ENCODE peak calls at places on chromosome 2, in six cellular contexts. C, U, T, P, D and E are unnamed samples.

GRCh38 chr2:28320009-28320365 is 72.7 kb upstream of the FOSL2 start:
- DNase-seq in C (no peak), T (no peak), U (no peak), P (no peak), D (no peak), E (no peak)

GRCh38 chr2:24160761-24161160 is 14.1 kb upstream of the FAM228A start:
- DNase-seq in T (no peak), U (no peak), P (no peak), C (no peak), D (no peak), E (no peak)

GRCh38 chr2:18500333-18500732 is 60.1 kb downstream of the RDH14 start:
- DNase-seq in T (no peak), U (peak), D (no peak), C (no peak), P (peak), E (no peak)

GRCh38 chr2:141522702-141523101 is 608.1 kb downstream of the LRP1B start:
- DNase-seq in U (no peak), C (no peak), T (no peak), D (no peak), P (no peak), E (no peak)

GRCh38 chr2:113812204-113812603 is 55.8 kb upstream of the SLC35F5 start:
- DNase-seq in U (no peak), C (no peak), D (no peak), P (peak), T (no peak), E (no peak)

GRCh38 chr2:220473611-220474010 is 846.2 kb downstream of the SLC4A3 start:
- DNase-seq in U (no peak), C (no peak), T (no peak), D (no peak), P (peak), E (no peak)

GRCh38 chr2:201955702-201956141 is 77.9 kb upstream of the FZD7 start:
- DNase-seq in T (no peak), U (no peak), P (no peak), D (no peak), C (no peak), E (no peak)

GRCh38 chr2:152385718-152386117 is 50.7 kb downstream of the FMNL2 start:
- DNase-seq in U (no peak), P (peak), D (no peak), C (no peak), T (no peak), E (no peak)

GRCh38 chr2:1638281-1638860 is 105.9 kb downstream of the PXDN start:
- DNase-seq in P (peak), T (no peak), U (peak), D (no peak), C (no peak), E (no peak)

GRCh38 chr2:62505649-62506420 is at the start of gene TMEM17:
- DNase-seq in D (peak), U (peak), C (peak), P (peak), T (peak), E (peak)

GRCh38 chr2:20178404-20179178 is 46.3 kb downstream of the SDC1 start:
- DNase-seq in P (no peak), U (no peak), D (peak), C (no peak), T (no peak), E (no peak)

GRCh38 chr2:101473911-101474751 is 781 bp downstream of the RFX8 start:
- DNase-seq in T (peak), U (peak), D (peak), C (no peak), P (peak), E (peak)

GRCh38 chr2:191665286-191665685 is 12.7 kb upstream of the NABP1 start:
- DNase-seq in U (peak), C (no peak), T (no peak), D (no peak), P (no peak), E (no peak)

GRCh38 chr2:17149945-17150344 is 368.3 kb downstream of the RAD51AP2 start:
- DNase-seq in U (no peak), T (no peak), C (no peak), D (no peak), P (no peak), E (no peak)

GRCh38 chr2:17146358-17146757 is 371.9 kb downstream of the RAD51AP2 start:
- DNase-seq in D (no peak), P (no peak), C (no peak), U (no peak), T (no peak), E (no peak)

DNA sequence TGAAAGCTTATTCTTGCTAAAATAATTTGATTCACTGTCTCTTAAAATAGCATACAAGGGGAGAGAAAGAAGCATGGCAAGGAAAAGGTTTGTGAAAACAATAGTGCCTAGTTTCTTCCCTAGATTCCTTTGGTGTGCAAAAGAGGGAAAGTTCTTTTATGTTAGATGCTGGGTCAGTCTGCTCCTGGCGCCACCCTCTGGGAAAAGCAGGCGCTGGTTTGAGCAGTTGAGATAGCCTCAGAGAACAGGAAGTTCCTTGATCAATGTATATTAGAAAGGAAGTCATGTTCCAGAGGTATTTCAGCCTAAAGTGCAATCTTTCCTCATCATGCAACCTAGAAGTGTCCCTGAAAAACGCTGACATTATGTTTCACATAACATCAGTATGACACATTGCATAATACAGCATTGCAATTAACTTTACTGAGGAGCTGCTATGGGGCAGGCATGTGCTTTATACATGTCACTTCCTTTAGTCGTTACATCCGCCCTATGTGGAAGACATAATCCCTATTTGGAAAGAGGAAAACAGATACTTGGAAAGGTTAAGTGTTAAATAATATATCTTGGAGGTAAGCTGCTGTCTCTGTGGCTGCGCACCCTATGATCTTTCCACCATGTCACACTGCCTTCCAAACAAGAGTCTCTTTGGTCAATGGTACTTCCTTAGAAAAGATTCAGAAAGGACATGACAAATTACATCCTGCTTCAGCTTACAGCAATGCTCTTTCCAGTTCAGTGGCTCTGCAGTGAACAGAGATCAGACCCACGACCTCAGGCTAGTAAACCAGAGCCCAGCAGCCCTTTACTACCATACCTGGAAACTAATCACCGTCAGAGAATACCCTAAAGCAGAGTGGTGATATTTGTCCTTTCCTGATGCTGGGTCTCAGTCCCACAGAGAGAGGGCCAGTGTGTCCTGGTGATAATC is 369.7 kb downstream of the RAD51AP2 start:
- DNase-seq in C (no peak), U (peak), P (peak), D (no peak), T (peak), E (no peak)
- TF ChIP-seq CTCF in C (no peak), U (peak), P (peak), D (peak), T (peak), E (peak)

DNA sequence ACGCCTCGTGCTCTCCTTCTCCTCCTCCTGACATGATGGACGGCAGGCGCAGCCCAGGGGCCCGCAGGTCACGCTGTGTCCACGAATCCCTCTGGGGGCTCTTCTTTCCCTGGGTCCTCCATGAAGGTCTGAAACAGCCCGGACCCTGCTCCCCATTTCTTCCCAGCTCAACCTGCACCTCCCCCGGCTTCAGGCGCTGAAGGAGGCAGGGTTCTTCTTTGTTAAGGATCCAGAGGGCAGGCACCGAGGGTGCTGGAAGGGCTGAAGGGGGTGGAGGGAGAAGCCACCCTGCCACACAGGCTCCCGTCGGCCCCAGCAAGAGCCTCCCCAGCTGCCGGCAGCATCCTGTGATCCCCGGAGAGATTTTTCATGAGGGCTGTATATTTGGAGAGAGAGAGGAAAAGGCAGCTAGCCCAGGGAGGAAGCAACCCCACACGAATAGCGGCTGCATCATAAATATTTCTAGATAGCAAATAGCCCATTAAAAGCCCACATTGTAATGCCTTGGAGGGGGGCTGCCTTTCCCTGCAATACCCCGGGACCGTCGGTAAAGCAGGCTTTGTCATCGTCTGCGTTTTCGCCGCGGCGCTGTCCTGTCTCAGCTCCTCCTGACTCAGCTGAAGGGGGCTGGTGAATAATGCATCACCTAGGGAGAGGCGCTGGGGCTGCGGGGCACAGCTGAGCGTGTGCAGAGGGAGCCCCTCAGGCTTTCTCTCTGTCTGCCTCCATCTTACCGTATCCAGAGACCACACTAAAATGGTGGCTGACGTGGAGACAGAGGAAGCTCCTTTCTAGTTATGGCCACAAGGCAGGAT is 289.3 kb downstream of the SOX11 start:
- DNase-seq in C (no peak), D (no peak), P (no peak), U (no peak), T (peak), E (no peak)
- TF ChIP-seq CTCF in C (no peak), D (no peak), P (no peak), U (no peak), T (no peak), E (no peak)

GRCh38 chr2:15388406-15389325 is 172.5 kb downstream of the NBAS start:
- DNase-seq in U (no peak), C (no peak), D (no peak), T (no peak), P (no peak), E (no peak)

GRCh38 chr2:15383695-15384350 is 177.3 kb downstream of the NBAS start:
- DNase-seq in U (no peak), T (no peak), C (no peak), D (no peak), P (no peak), E (no peak)

GRCh38 chr2:15389326-15389700 is 171.8 kb downstream of the NBAS start:
- DNase-seq in P (no peak), D (no peak), T (no peak), C (no peak), U (no peak), E (no peak)

GRCh38 chr2:15385184-15385583 is 175.9 kb downstream of the NBAS start:
- DNase-seq in D (no peak), P (no peak), U (no peak), T (no peak), C (no peak), E (no peak)
- TF ChIP-seq CTCF in D (no peak), P (no peak), U (no peak), T (no peak), C (no peak), E (no peak)

GRCh38 chr2:184472481-184472880 is 125.8 kb upstream of the ZNF804A start:
- DNase-seq in U (no peak), C (no peak), T (no peak), D (no peak), P (no peak), E (no peak)

GRCh38 chr2:184463102-184463865 is 135.0 kb upstream of the ZNF804A start:
- DNase-seq in P (no peak), T (no peak), U (no peak), C (no peak), D (no peak), E (no peak)

GRCh38 chr2:184463866-184464248 is 134.5 kb upstream of the ZNF804A start:
- DNase-seq in C (no peak), T (no peak), P (no peak), D (no peak), U (no peak), E (no peak)

DNA sequence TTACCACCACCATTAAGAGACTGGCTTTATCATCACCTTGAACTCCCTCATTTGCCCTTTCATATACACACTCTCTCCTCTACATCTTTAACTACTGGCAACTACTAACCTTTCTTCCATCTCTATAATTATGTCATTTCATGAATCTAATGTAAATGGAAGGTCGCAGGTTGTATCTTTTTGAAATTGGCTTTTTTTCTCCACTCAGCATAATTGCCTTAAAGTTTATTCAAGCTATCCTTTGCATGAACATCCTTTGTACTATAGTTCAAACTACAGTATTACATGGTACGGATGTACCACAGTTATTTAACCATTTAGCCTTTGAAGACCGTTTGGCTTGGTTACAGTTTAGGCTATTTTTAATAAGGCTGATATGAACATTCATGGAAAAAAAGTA is 129.5 kb upstream of the ZNF804A start:
- DNase-seq in T (no peak), D (no peak), U (no peak), C (no peak), P (no peak), E (no peak)
- TF ChIP-seq CTCF in T (no peak), D (no peak), U (no peak), C (no peak), P (no peak), E (no peak)

DNA sequence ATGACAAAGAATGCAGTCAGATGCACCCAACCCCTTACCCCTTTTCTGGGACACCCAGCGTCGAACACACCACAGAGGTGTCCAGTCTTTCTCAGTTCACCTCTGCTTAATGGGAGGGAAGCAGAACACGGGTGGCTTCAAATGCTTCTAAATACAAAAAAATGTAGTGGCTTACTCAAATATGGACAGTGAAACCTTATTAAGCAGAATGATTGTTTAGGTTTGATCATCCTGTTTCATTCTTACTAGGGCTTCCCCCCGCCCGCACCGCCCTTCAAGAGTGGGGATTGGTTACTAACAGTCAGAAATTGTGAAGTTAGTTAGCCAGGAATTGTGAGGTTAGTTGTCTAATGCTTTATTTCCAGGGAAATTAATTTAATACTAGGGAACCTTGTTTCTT is 21.6 kb downstream of the ATG16L1 start:
- DNase-seq in D (no peak), C (no peak), T (no peak), U (no peak), P (no peak), E (no peak)
- TF ChIP-seq CTCF in D (no peak), C (no peak), T (no peak), U (no peak), P (no peak), E (no peak)

GRCh38 chr2:42452545-42452944 is 41.2 kb downstream of the KCNG3 start:
- DNase-seq in T (no peak), U (no peak), C (no peak), P (no peak), D (no peak), E (no peak)

GRCh38 chr2:42456126-42456839 is 37.5 kb downstream of the KCNG3 start:
- DNase-seq in T (no peak), U (no peak), D (no peak), P (no peak), C (no peak), E (no peak)

GRCh38 chr2:42458396-42458795 is 35.4 kb downstream of the KCNG3 start:
- DNase-seq in C (no peak), T (no peak), D (no peak), U (no peak), P (no peak), E (no peak)

GRCh38 chr2:42459296-42459695 is 34.5 kb downstream of the KCNG3 start:
- DNase-seq in U (no peak), T (no peak), D (no peak), C (no peak), P (no peak), E (no peak)

GRCh38 chr2:42457011-42457410 is 36.8 kb downstream of the KCNG3 start:
- DNase-seq in T (no peak), C (no peak), D (no peak), P (no peak), U (no peak), E (no peak)
- TF ChIP-seq CTCF in T (peak), C (no peak), D (no peak), P (no peak), U (peak), E (no peak)

GRCh38 chr2:181231886-181232644 is 225.1 kb upstream of the ITGA4 start:
- DNase-seq in D (no peak), U (peak), P (peak), C (peak), T (no peak), E (no peak)
- TF ChIP-seq CTCF in D (no peak), U (no peak), P (peak), C (no peak), T (no peak), E (no peak)

DNA sequence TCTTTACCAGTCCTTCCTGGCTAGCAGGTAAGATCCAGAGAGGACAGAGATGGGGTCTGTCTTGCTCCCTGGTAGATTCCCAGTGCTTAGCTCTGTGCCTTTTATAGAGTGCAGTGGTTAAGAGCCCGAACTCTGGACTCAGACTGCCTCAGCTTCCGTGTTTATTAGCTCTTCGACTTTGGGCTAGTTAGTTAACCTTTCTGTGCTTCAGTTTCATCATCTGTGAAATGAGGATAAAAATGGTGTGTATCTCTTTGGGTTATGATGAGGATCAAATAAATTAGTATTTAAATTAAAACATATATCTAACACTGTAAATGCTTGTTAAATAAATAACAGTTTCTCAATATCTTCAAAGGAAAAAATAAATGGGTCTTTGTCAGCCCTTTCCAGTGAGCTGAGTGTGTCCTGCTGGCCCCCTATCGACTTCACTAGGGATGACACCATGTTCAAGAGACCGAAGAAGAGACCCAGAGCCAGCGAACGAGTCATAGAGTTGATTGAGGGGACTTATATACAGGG is 38.2 kb downstream of the CERS6 start:
- DNase-seq in T (peak), U (peak), D (no peak), P (no peak), C (no peak), E (no peak)
- TF ChIP-seq CTCF in T (peak), U (peak), D (no peak), P (no peak), C (peak), E (no peak)

GRCh38 chr2:88669371-88670214 is 21.9 kb upstream of the RPIA start:
- DNase-seq in D (no peak), U (peak), P (peak), C (no peak), T (peak), E (no peak)
- TF ChIP-seq CTCF in D (peak), U (peak), P (peak), C (peak), T (peak), E (peak)

GRCh38 chr2:196639180-196640030 is at the start of gene CCDC150:
- DNase-seq in T (peak), D (peak), P (peak), C (peak), U (peak), E (peak)
- TF ChIP-seq CTCF in T (peak), D (no peak), P (peak), C (no peak), U (peak), E (peak)